ENCODE peak calls at places on chromosomes 12 and 14, in ten cellular contexts. One of them, this sample, is unnamed.

GRCh38 chr14:36579573-36580140 is 2.8 kb downstream of the NKX2-8 start:
- DNase-seq in IMR-90: no peak
- DNase-seq in activated gamma-delta T cell treated with Interleukin-2 at 50 U/mL for 16 hours: no peak
- DNase-seq in T-helper 2 cell: no peak
- DNase-seq in left colon: no peak
- DNase-seq in HS-5: no peak
- DNase-seq in DMS153: no peak
- DNase-seq in T-helper 9 cell: no peak
- DNase-seq in GM23338: peak; percentile 65
- DNase-seq in HTR-8/SVneo: no peak
- DNase-seq in this sample: no peak

GRCh38 chr12:11581179-11581755 is 68.2 kb upstream of the ETV6 start:
- DNase-seq in IMR-90: peak; percentile 78
- DNase-seq in activated gamma-delta T cell treated with Interleukin-2 at 50 U/mL for 16 hours: peak; percentile 69
- DNase-seq in T-helper 2 cell: peak; percentile 42
- DNase-seq in left colon: peak; percentile 41
- DNase-seq in HS-5: peak; percentile 44
- DNase-seq in DMS153: peak; percentile 42
- DNase-seq in T-helper 9 cell: peak; percentile 65
- DNase-seq in GM23338: peak; percentile 95
- DNase-seq in HTR-8/SVneo: peak; percentile 56
- DNase-seq in this sample: peak; percentile 25

GRCh38 chr14:75711134-75711795 is 50.2 kb downstream of the TTLL5 start:
- DNase-seq in IMR-90: peak; percentile 72
- DNase-seq in activated gamma-delta T cell treated with Interleukin-2 at 50 U/mL for 16 hours: peak; percentile 4
- DNase-seq in T-helper 2 cell: no peak
- DNase-seq in left colon: no peak
- DNase-seq in HS-5: no peak
- DNase-seq in DMS153: peak; percentile 2
- DNase-seq in T-helper 9 cell: no peak
- DNase-seq in GM23338: peak; percentile 61
- DNase-seq in HTR-8/SVneo: peak; percentile 74
- DNase-seq in this sample: peak; percentile 54

GRCh38 chr14:104448321-104448720 is 131.2 kb upstream of the C14orf180 start:
- DNase-seq in IMR-90: no peak
- DNase-seq in activated gamma-delta T cell treated with Interleukin-2 at 50 U/mL for 16 hours: no peak
- DNase-seq in T-helper 2 cell: no peak
- DNase-seq in left colon: no peak
- DNase-seq in HS-5: no peak
- DNase-seq in DMS153: no peak
- DNase-seq in T-helper 9 cell: no peak
- DNase-seq in GM23338: no peak
- DNase-seq in HTR-8/SVneo: no peak
- DNase-seq in this sample: no peak

GRCh38 chr12:13454991-13455696 is 258.6 kb downstream of the EMP1 start:
- DNase-seq in IMR-90: no peak
- DNase-seq in activated gamma-delta T cell treated with Interleukin-2 at 50 U/mL for 16 hours: no peak
- DNase-seq in T-helper 2 cell: no peak
- DNase-seq in left colon: no peak
- DNase-seq in HS-5: no peak
- DNase-seq in DMS153: no peak
- DNase-seq in T-helper 9 cell: no peak
- DNase-seq in GM23338: no peak
- DNase-seq in HTR-8/SVneo: no peak
- DNase-seq in this sample: no peak

GRCh38 chr12:104049278-104050257 is at the start of gene GLT8D2:
- DNase-seq in IMR-90: peak; percentile 86
- DNase-seq in activated gamma-delta T cell treated with Interleukin-2 at 50 U/mL for 16 hours: no peak
- DNase-seq in T-helper 2 cell: no peak
- DNase-seq in left colon: peak; percentile 40
- DNase-seq in HS-5: peak; percentile 50
- DNase-seq in DMS153: no peak
- DNase-seq in T-helper 9 cell: no peak
- DNase-seq in GM23338: peak; percentile 81
- DNase-seq in HTR-8/SVneo: peak; percentile 50
- DNase-seq in this sample: peak; percentile 44

GRCh38 chr14:105528859-105529505 is 2.6 kb downstream of the TMEM121 start:
- DNase-seq in IMR-90: no peak
- DNase-seq in activated gamma-delta T cell treated with Interleukin-2 at 50 U/mL for 16 hours: no peak
- DNase-seq in T-helper 2 cell: peak; percentile 56
- DNase-seq in left colon: no peak
- DNase-seq in HS-5: no peak
- DNase-seq in DMS153: no peak
- DNase-seq in T-helper 9 cell: no peak
- DNase-seq in GM23338: no peak
- DNase-seq in HTR-8/SVneo: no peak
- DNase-seq in this sample: no peak

GRCh38 chr14:50417853-50418252 is 21.2 kb upstream of the CDKL1 start:
- DNase-seq in IMR-90: peak; percentile 22
- DNase-seq in activated gamma-delta T cell treated with Interleukin-2 at 50 U/mL for 16 hours: no peak
- DNase-seq in T-helper 2 cell: no peak
- DNase-seq in left colon: no peak
- DNase-seq in HS-5: no peak
- DNase-seq in DMS153: no peak
- DNase-seq in T-helper 9 cell: no peak
- DNase-seq in GM23338: no peak
- DNase-seq in HTR-8/SVneo: no peak
- DNase-seq in this sample: no peak

GRCh38 chr12:65835256-65835655 is 11.0 kb downstream of the HMGA2 start:
- DNase-seq in IMR-90: no peak
- DNase-seq in activated gamma-delta T cell treated with Interleukin-2 at 50 U/mL for 16 hours: no peak
- DNase-seq in T-helper 2 cell: no peak
- DNase-seq in left colon: no peak
- DNase-seq in HS-5: no peak
- DNase-seq in DMS153: no peak
- DNase-seq in T-helper 9 cell: no peak
- DNase-seq in GM23338: no peak
- DNase-seq in HTR-8/SVneo: no peak
- DNase-seq in this sample: no peak

GRCh38 chr12:104605685-104606084 is 148.9 kb downstream of the CHST11 start:
- DNase-seq in IMR-90: no peak
- DNase-seq in activated gamma-delta T cell treated with Interleukin-2 at 50 U/mL for 16 hours: no peak
- DNase-seq in T-helper 2 cell: no peak
- DNase-seq in left colon: peak; percentile 51
- DNase-seq in HS-5: no peak
- DNase-seq in DMS153: no peak
- DNase-seq in T-helper 9 cell: no peak
- DNase-seq in GM23338: peak; percentile 36
- DNase-seq in HTR-8/SVneo: no peak
- DNase-seq in this sample: no peak

GRCh38 chr14:37595809-37596595 is 573 bp downstream of the TTC6 start:
- DNase-seq in IMR-90: peak; percentile 34
- DNase-seq in activated gamma-delta T cell treated with Interleukin-2 at 50 U/mL for 16 hours: no peak
- DNase-seq in T-helper 2 cell: peak; percentile 70
- DNase-seq in left colon: peak; percentile 93
- DNase-seq in HS-5: no peak
- DNase-seq in DMS153: peak; percentile 98
- DNase-seq in T-helper 9 cell: peak; percentile 16
- DNase-seq in GM23338: peak; percentile 76
- DNase-seq in HTR-8/SVneo: peak; percentile 58
- DNase-seq in this sample: peak; percentile 77